ENCODE peak calls at places on chromosome 13, in ten cellular contexts. K is progenitor cell of endocrine pancreas, V is right cardiac atrium, L is Ammon's horn, J is NCI-H748 treated with DMSO at 0.1 percent for 48 hours, W is T-cell, H is NAMALWA, E is upper lobe of right lung, X is fibroblast of pulmonary artery, S is cerebellar nuclear complex. Q is an unnamed sample.
A peak's percentile ranks its signal among the peaks of the same experiment; 100 is the strongest.

GRCh38 chr13:28652002-28652401 is 6.9 kb upstream of the POMP start:
- DNase-seq in K (no peak), V (no peak), L (no peak), J (no peak), W (no peak), H (no peak), E (no peak), X (no peak), S (no peak), Q (no peak)

GRCh38 chr13:108957369-108958012 is 328.1 kb downstream of the MYO16 start:
- DNase-seq in K (no peak), V (no peak), L (peak; percentile 19), J (no peak), W (no peak), H (no peak), E (no peak), X (peak; percentile 82), S (no peak), Q (no peak)

GRCh38 chr13:75173457-75174356 is 308.3 kb downstream of the TBC1D4 start:
- DNase-seq in K (no peak), V (no peak), L (no peak), J (no peak), W (no peak), H (no peak), E (no peak), X (no peak), S (no peak), Q (no peak)

GRCh38 chr13:34627499-34627898 is 314.6 kb upstream of the NBEA start:
- DNase-seq in K (no peak), V (no peak), L (no peak), J (no peak), W (no peak), H (no peak), E (no peak), X (no peak), S (no peak), Q (no peak)

GRCh38 chr13:98677398-98677797 is 75.1 kb downstream of the SLC15A1 start:
- DNase-seq in K (no peak), V (no peak), L (no peak), J (no peak), W (no peak), H (no peak), E (no peak), X (peak; percentile 7), S (no peak), Q (no peak)

GRCh38 chr13:108795841-108796240 is 166.4 kb downstream of the MYO16 start:
- DNase-seq in K (no peak), V (no peak), L (no peak), J (no peak), W (no peak), H (no peak), E (no peak), X (no peak), S (no peak), Q (no peak)

GRCh38 chr13:46097663-46098062 is 7.2 kb downstream of the CPB2 start:
- DNase-seq in K (no peak), V (no peak), L (no peak), J (no peak), W (no peak), H (no peak), E (no peak), X (no peak), S (no peak), Q (no peak)

GRCh38 chr13:34086281-34086680 is 268.3 kb downstream of the RFC3 start:
- DNase-seq in K (no peak), V (no peak), L (no peak), J (no peak), W (no peak), H (no peak), E (no peak), X (no peak), S (no peak), Q (no peak)

GRCh38 chr13:73684286-73684685 is 449.9 kb downstream of the KLF12 start:
- DNase-seq in K (no peak), V (no peak), L (no peak), J (peak; percentile 48), W (no peak), H (no peak), E (no peak), X (no peak), S (no peak), Q (no peak)

GRCh38 chr13:104460553-104460952 is 1394.3 kb upstream of the SLC10A2 start:
- DNase-seq in K (no peak), V (no peak), L (no peak), J (no peak), W (no peak), H (no peak), E (no peak), X (peak; percentile 17), S (no peak), Q (no peak)

Q was measured in esophagus squamous epithelium.